ENCODE peak calls at places on chromosomes 16 and 17, in four cellular contexts. E is aorta, H is tibial artery, L is neural progenitor cell. D is an unnamed sample.

GRCh38 chr17:79619636-79620206 is 8.9 kb upstream of the RBFOX3 start:
- DNase-seq in E (peak; percentile 10), H (peak; percentile 33), L (no peak), D (peak; percentile 34)

GRCh38 chr17:66287911-66288310 is 14.5 kb upstream of the PRKCA start:
- DNase-seq in E (no peak), H (no peak), L (no peak), D (no peak)

GRCh38 chr16:83826146-83826913 is 18.6 kb downstream of the HSBP1 start:
- DNase-seq in E (peak; percentile 87), H (peak; percentile 86), L (peak; percentile 86), D (peak; percentile 90)

GRCh38 chr16:70767377-70768204 is 33.4 kb downstream of the VAC14 start:
- DNase-seq in E (no peak), H (no peak), L (no peak), D (no peak)

GRCh38 chr17:16910341-16910740 is 61.6 kb downstream of the TNFRSF13B start:
- DNase-seq in E (no peak), H (peak; percentile 25), L (no peak), D (no peak)

GRCh38 chr16:84144301-84144858 is 597 bp downstream of the HSDL1 start:
- DNase-seq in E (peak; percentile 57), H (no peak), L (peak; percentile 62), D (peak; percentile 81)

GRCh38 chr16:8814095-8814806 is 16.6 kb downstream of the PMM2 start:
- DNase-seq in E (no peak), H (no peak), L (no peak), D (no peak)

GRCh38 chr17:40535924-40536717 is 29.2 kb downstream of the CCR7 start:
- DNase-seq in E (peak; percentile 61), H (peak; percentile 79), L (no peak), D (peak; percentile 52)

GRCh38 chr17:30093463-30094147 is 23.0 kb upstream of the NSRP1 start:
- DNase-seq in E (no peak), H (no peak), L (peak; percentile 79), D (no peak)

GRCh38 chr17:41812176-41813038 is at the start of gene FKBP10:
- DNase-seq in E (peak; percentile 84), H (peak; percentile 88), L (peak; percentile 95), D (peak; percentile 87)

GRCh38 chr16:11679941-11680911 is 12.0 kb downstream of the SNN start:
- DNase-seq in E (no peak), H (no peak), L (no peak), D (peak; percentile 29)
- H3K4me1 ChIP-seq in E (no peaks in the 10 kb centered on the region), H (no peaks in the 10 kb centered on the region), L (no peaks in the 10 kb centered on the region), D (peaks cover 21% of the 10 kb centered on the region)

GRCh38 chr16:24372824-24373223 is 116.7 kb downstream of the CACNG3 start:
- DNase-seq in E (no peak), H (no peak), L (no peak), D (no peak)
- H3K4me1 ChIP-seq in E (no peaks in the 10 kb centered on the region), H (no peaks in the 10 kb centered on the region), L (no peaks in the 10 kb centered on the region), D (no peaks in the 10 kb centered on the region)

DNA sequence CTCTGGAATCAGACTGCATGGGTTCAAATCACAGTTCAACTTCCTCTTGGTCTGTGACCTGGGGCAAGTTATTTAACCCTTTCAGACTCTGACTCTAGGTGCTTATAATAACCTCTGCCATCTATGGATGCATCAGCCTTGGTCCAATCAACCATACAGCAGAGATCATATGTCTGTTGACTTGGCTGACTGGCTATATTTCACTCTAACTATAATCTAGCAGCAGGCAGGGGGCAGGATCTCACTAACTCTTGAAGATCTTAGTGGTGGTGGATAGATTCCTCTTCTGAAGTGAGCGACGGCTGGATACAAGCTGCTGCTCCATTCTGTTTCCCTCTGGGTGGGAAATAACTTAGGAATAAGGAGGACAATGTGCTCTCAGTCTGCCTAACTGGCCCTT is 146.6 kb downstream of the SKAP1 start:
- DNase-seq in E (no peak), H (no peak), L (no peak), D (no peak)
- H3K4me1 ChIP-seq in E (no peaks in the 10 kb centered on the region), H (no peaks in the 10 kb centered on the region), L (no peaks in the 10 kb centered on the region), D (no peaks in the 10 kb centered on the region)

GRCh38 chr17:59627269-59627668 is 7.6 kb downstream of the CLTC start:
- DNase-seq in E (no peak), H (no peak), L (no peak), D (no peak)

GRCh38 chr17:59627770-59628171 is 8.1 kb downstream of the CLTC start:
- DNase-seq in E (no peak), H (no peak), L (no peak), D (no peak)

GRCh38 chr17:59631221-59631720 is 11.6 kb downstream of the CLTC start:
- DNase-seq in E (no peak), H (no peak), L (no peak), D (no peak)

GRCh38 chr17:59623151-59623550 is 3.5 kb downstream of the CLTC start:
- DNase-seq in E (no peak), H (no peak), L (peak; percentile 8), D (no peak)

DNA sequence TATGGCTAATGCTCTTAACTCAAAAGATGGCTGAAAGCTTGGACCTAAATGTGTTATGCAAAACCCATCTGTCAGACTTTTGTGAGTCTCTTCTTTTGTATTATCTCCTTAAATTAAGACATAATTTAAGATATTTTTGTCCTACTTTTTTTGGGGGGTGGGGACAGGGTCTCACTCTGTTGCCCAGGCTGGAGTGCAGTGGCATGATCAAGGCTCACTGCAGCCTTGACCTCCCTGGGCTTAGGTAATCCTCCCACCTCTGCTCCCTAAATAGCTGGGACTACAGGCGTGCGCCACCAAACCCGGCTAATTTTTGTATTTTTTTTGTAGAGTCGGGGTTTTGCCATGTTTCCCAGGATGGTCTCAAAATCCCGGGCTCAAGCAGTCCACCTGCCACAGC is 7.1 kb downstream of the CLTC start:
- DNase-seq in E (no peak), H (no peak), L (no peak), D (no peak)
- H3K4me1 ChIP-seq in E (peaks cover 9% of the 10 kb centered on the region), H (no peaks in the 10 kb centered on the region), L (peaks cover 15% of the 10 kb centered on the region), D (peaks cover 46% of the 10 kb centered on the region)

DNA sequence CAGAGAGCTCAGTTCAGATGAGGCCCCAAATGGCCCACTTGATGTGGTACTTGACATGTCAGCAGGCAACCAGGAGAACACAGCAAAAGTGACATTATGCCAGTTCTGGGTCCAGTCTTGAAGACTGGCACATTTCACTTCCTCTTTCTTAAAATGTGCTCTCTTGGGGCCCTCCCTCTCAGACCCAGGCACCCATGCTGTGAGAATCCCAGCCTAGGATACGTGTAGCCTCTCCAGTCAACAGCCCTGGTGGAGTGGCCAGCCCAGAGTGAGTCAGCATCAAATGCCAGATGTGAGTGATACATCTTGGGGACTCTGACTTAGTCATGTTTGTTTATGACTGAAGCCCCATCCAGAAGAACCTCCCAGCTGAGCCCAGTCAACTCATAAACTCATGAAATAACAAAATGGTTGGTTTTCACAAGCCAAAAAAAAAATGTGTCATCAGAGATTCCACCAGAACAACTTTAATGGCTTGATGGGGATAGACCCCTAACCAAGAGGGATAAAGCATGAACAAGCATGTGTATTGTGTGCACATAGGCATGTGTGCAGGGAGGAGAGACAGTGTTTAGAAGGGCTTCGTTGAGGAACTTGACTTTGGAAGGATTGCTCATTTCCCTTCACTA is 82.5 kb upstream of the TNRC6C start:
- DNase-seq in E (no peak), H (no peak), L (no peak), D (no peak)
- H3K4me1 ChIP-seq in E (no peaks in the 10 kb centered on the region), H (no peaks in the 10 kb centered on the region), L (peaks cover 15% of the 10 kb centered on the region), D (peaks cover 4% of the 10 kb centered on the region)

GRCh38 chr17:2068101-2068518 is 13.2 kb downstream of the HIC1 start:
- DNase-seq in E (peak; percentile 53), H (no peak), L (no peak), D (no peak)
- H3K4me1 ChIP-seq in E (no peaks in the 10 kb centered on the region), H (no peaks in the 10 kb centered on the region), L (no peaks in the 10 kb centered on the region), D (peaks cover 18% of the 10 kb centered on the region)

GRCh38 chr16:15996432-15997109 is 47.2 kb downstream of the ABCC1 start:
- DNase-seq in E (peak; percentile 77), H (peak; percentile 84), L (no peak), D (peak; percentile 82)

GRCh38 chr16:15990902-15991301 is 41.5 kb downstream of the ABCC1 start:
- DNase-seq in E (no peak), H (no peak), L (no peak), D (no peak)

GRCh38 chr16:15993946-15994665 is 44.7 kb downstream of the ABCC1 start:
- DNase-seq in E (peak; percentile 69), H (no peak), L (no peak), D (no peak)

GRCh38 chr16:15993541-15993940 is 44.1 kb downstream of the ABCC1 start:
- DNase-seq in E (no peak), H (no peak), L (no peak), D (no peak)

GRCh38 chr16:15993128-15993527 is 43.7 kb downstream of the ABCC1 start:
- DNase-seq in E (no peak), H (no peak), L (no peak), D (no peak)
- H3K4me1 ChIP-seq in E (no peaks in the 10 kb centered on the region), H (peaks cover 5% of the 10 kb centered on the region), L (peaks cover 22% of the 10 kb centered on the region), D (peaks cover 11% of the 10 kb centered on the region)

DNA sequence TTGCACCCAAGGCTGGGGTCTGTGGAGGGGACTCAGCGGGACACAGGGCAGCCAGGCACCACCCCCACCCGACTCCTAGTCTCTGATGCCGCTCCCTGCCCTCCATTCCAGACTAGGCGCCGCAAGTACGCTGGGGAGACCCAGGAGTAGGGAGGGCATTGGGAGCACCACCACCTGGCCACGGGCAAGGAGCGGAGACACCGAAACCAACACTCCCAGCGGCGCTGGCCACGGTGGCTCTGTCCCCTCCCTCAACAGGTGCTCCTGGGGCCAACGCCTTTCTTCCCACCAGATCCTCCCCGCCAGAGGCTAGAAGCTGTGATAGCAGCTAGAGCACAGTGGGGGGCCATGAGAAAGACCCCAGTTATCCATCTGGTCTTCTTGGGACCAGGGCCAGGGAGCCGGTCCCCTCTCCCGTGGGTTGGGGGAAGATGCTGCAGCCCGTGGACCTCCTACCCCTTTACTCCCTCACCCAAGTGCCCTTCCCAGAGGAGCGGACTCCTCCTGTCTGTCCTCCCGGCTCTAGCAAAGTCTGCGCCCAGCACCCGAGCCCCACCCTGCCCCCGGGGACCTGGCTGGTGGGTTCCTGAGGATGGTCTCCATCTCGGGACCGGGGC is 453 bp upstream of the SYNGR3 start:
- DNase-seq in E (no peak), H (no peak), L (peak; percentile 52), D (no peak)
- H3K4me1 ChIP-seq in E (no peaks in the 10 kb centered on the region), H (no peaks in the 10 kb centered on the region), L (peaks cover 17% of the 10 kb centered on the region), D (peaks cover 8% of the 10 kb centered on the region)

DNA sequence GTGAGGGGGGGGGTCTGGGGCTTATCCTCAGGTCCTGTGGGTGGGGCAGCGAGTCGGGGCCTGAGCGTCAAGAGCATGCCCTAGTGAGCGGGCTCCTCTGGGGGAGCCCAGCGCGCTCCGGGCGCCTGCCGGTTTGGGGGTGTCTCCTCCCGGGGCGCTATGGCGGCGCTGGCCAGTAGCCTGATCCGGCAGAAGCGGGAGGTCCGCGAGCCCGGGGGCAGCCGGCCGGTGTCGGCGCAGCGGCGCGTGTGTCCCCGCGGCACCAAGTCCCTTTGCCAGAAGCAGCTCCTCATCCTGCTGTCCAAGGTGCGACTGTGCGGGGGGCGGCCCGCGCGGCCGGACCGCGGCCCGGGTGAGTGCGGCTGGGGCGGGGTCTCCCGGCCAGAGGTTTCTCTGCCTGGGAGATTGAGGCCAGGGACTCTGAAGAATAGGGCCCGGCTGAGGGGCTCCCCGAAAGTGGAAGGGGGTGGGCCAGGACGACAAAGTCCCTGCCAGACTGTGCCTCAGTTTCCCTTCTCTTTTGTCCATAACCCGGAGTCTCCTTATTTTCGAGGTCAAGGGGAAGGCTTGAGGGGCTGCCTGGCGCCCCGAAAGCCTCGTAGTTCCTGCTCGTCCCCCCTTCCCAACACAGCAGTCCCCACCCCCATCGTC is at the start of gene FGF11:
- DNase-seq in E (no peak), H (no peak), L (peak; percentile 56), D (peak; percentile 80)
- H3K4me1 ChIP-seq in E (no peaks in the 10 kb centered on the region), H (no peaks in the 10 kb centered on the region), L (peaks cover 24% of the 10 kb centered on the region), D (peaks cover 26% of the 10 kb centered on the region)